ENCODE peak calls at places on chromosomes 4 and X, in five cellular contexts. S is K562, H is GM12891, U is HepG2, K is H1. W is an unnamed sample.

GRCh38 chrX:37825225-37825842 is 22.0 kb downstream of the DYNLT3 start:
- DNase-seq in S (peak; percentile 51), U (peak; percentile 8), H (no peak), K (peak; percentile 44), W (no peak)

GRCh38 chrX:20056704-20057103 is 60.0 kb downstream of the MAP7D2 start:
- DNase-seq in K (no peak), U (no peak), S (no peak), H (no peak), W (no peak)

GRCh38 chr4:102826105-102826889 is 1.1 kb downstream of the UBE2D3 start:
- DNase-seq in S (no peak), H (no peak), K (peak; percentile 55), U (no peak), W (no peak)

GRCh38 chr4:26788341-26788733 is 72.3 kb upstream of the STIM2 start:
- DNase-seq in U (no peak), H (no peak), S (no peak), K (no peak), W (no peak)

GRCh38 chrX:111829345-111829744 is 46.6 kb upstream of the TRPC5OS start:
- DNase-seq in H (no peak), K (no peak), S (no peak), U (no peak), W (no peak)

GRCh38 chr4:101357751-101358150 is 10.4 kb upstream of the PPP3CA start:
- DNase-seq in K (no peak), H (no peak), U (no peak), S (no peak), W (no peak)

GRCh38 chr4:89254847-89255246 is 52.8 kb downstream of the GPRIN3 start:
- DNase-seq in K (peak; percentile 63), H (peak; percentile 16), U (peak; percentile 12), S (peak; percentile 57), W (peak; percentile 5)

GRCh38 chr4:124427095-124427767 is 285.3 kb downstream of the ANKRD50 start:
- DNase-seq in H (no peak), U (peak; percentile 4), S (no peak), K (no peak), W (no peak)

GRCh38 chrX:129359269-129359668 is 164.0 kb downstream of the SMARCA1 start:
- DNase-seq in S (no peak), H (no peak), K (no peak), U (peak; percentile 5), W (no peak)

GRCh38 chrX:41350150-41350975 is 16.4 kb downstream of the DDX3X start:
- DNase-seq in H (no peak), K (no peak), U (no peak), S (peak; percentile 23), W (no peak)

GRCh38 chr4:142098900-142099299 is 462.5 kb downstream of the IL15 start:
- DNase-seq in S (no peak), K (no peak), H (no peak), U (no peak), W (no peak)

GRCh38 chr4:33837043-33837442 is 2407.3 kb downstream of the ARAP2 start:
- DNase-seq in S (no peak), K (no peak), H (no peak), U (no peak), W (no peak)

GRCh38 chr4:55080174-55080865 is 45.1 kb downstream of the KDR start:
- DNase-seq in S (no peak), U (no peak), H (no peak), K (no peak), W (no peak)

GRCh38 chr4:123417813-123418212 is 21.2 kb downstream of the SPRY1 start:
- DNase-seq in K (no peak), U (no peak), S (no peak), H (no peak), W (no peak)

GRCh38 chr4:146243141-146243882 is 29.0 kb downstream of the REELD1 start:
- DNase-seq in H (peak; percentile 66), S (peak; percentile 37), K (peak; percentile 90), U (no peak), W (peak; percentile 73)

GRCh38 chr4:86960557-86960959 is 25.7 kb downstream of the AFF1 start:
- DNase-seq in S (peak; percentile 63), K (no peak), H (no peak), U (peak; percentile 49), W (no peak)

GRCh38 chr4:86961103-86961502 is 26.3 kb downstream of the AFF1 start:
- DNase-seq in S (no peak), U (no peak), K (no peak), H (no peak), W (no peak)

GRCh38 chr4:86963697-86964096 is 28.9 kb downstream of the AFF1 start:
- DNase-seq in K (no peak), U (no peak), H (no peak), S (peak; percentile 64), W (no peak)

GRCh38 chr4:86959588-86960500 is 25.0 kb downstream of the AFF1 start:
- DNase-seq in K (peak; percentile 58), H (no peak), S (no peak), U (no peak), W (no peak)

DNA sequence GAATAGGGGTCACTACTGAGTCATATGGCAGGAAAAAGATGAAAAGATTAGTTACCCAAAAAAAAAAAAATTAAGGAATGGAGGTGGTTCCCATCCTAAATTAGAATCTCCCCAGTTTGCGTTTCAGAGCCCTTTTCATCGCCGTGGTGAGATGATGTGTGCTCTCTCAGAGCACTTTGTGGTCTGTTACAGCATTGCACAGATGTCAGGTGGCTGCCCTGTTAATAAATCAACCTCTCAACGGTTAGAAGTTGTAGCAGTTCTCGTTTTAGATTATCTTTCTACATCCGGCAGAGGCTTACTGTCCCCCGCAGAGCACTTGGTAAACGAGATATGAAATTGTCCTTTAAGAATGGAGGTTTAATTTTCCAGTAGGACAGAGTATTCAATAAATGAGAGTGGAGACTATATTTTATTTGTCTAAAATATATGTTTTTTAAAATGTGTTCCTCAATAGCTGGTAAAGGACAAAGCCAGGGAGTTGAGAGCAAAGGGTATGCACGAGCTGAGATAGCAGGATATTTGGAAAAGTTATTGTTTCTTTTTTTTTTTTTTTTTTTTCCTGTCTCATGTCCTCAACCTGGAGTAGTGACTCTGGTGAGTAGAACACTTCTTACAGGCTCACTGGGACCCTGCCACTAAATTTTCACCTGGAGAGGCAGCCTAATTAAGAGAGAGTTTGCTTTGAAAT is 26.9 kb downstream of the AFF1 start:
- DNase-seq in H (no peak), S (peak; percentile 91), K (no peak), U (no peak), W (no peak)
- TF ChIP-seq POLR2A in H (peak; percentile 44), S (no peak), K (no peak), U (no peak), W (peak; percentile 62)

GRCh38 chrX:16137416-16138107 is 14.2 kb downstream of the GRPR start:
- DNase-seq in S (no peak), H (no peak), U (no peak), K (no peak), W (no peak)

GRCh38 chrX:16140448-16140847 is 17.1 kb downstream of the GRPR start:
- DNase-seq in H (no peak), K (no peak), S (no peak), U (no peak), W (no peak)

GRCh38 chrX:16136080-16136479 is 12.7 kb downstream of the GRPR start:
- DNase-seq in S (no peak), U (no peak), H (no peak), K (no peak), W (no peak)

GRCh38 chrX:16140983-16141382 is 17.6 kb downstream of the GRPR start:
- DNase-seq in U (no peak), K (no peak), S (no peak), H (no peak), W (no peak)

DNA sequence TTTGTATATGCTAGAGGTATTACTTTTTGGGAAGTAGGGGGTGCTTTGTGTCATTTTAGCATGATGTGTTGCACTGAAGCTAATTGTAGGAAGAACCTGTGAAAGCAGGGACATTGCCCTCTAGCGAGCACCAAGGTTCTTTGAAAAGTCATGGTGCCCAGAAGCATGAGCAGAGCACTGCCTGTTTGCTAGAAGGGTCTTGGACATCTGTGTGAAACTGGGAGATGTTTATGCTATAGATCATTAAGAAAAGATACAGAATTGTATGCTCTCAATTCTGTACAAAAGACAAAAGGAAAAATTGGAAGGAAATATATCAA is 14.7 kb downstream of the GRPR start:
- DNase-seq in H (no peak), K (no peak), S (peak; percentile 20), U (peak; percentile 1), W (no peak)
- TF ChIP-seq POLR2AphosphoS5 in H (no peak), K (no peak), S (no peak), U (no peak), W (no peak)

GRCh38 chrX:115419094-115419493 is 129.6 kb downstream of the LUZP4 start:
- DNase-seq in H (no peak), K (no peak), S (no peak), U (no peak), W (no peak)
- TF ChIP-seq TAF1 in H (no peak), K (no peak), S (no peak), U (no peak), W (no peak)

DNA sequence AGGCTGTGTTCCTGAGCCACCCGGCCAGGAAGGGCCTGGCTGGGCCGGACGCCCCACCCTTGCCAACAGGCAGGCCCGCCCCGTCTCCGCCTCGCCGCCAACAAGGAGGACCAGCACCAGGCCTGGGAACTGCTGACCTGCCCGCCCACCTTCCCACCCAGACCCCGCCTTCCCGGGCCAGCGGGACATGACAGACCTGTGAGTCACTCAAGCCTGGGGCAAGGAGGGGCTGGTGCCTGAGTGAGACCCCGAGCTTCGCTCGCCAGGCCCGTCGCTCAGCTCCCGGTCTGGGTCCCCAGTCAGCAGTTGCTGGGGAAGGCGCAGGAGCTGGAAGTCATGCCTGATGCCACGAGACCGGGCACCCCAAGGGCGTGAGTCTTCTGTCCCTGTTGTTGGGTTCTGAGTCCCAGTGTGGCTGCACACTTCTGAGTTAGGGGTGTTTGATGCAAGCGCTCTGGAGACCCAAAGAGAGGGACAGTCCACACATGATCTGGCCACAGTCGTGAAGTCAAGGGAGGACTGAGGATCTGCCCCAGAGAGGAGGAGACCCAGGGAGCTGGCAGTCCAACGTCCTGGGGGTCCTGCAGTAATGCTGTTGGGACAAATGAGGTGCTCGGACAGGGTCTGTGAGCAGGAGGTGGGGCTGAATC is at the start of gene DNASE1L1:
- DNase-seq in K (peak; percentile 87), S (peak; percentile 93), H (no peak), U (peak; percentile 83), W (peak; percentile 63)
- TF ChIP-seq POLR2A in K (no peak), S (no peak), H (no peak), U (peak; percentile 58), W (no peak)

GRCh38 chr4:113300384-113301011 is 251.0 kb downstream of the ANK2 start:
- DNase-seq in K (no peak), U (peak; percentile 4), H (no peak), S (no peak), W (no peak)
- TF ChIP-seq POLR2AphosphoS5 in K (no peak), U (no peak), H (no peak), S (no peak), W (no peak)

GRCh38 chr4:162727232-162727631 is 439.5 kb downstream of the NAF1 start:
- DNase-seq in U (peak; percentile 4), H (no peak), K (no peak), S (peak; percentile 71), W (no peak)
- TF ChIP-seq TAF1 in U (no peak), H (no peak), K (no peak), S (no peak), W (no peak)

GRCh38 chr4:154549894-154550790 is at the start of gene PLRG1:
- DNase-seq in S (peak; percentile 98), U (peak; percentile 90), H (peak; percentile 61), K (peak; percentile 96), W (peak; percentile 55)
- TF ChIP-seq POLR2A in S (peak; percentile 88), U (peak; percentile 84), H (peak; percentile 86), K (peak; percentile 85), W (peak; percentile 81)

GRCh38 chrX:10049246-10049645 is 82.1 kb downstream of the CLDN34 start:
- DNase-seq in K (no peak), H (no peak), S (no peak), U (no peak), W (no peak)
- TF ChIP-seq POLR2AphosphoS5 in K (no peak), H (no peak), S (no peak), U (no peak), W (no peak)